ENCODE peak calls at places on chromosomes 6 and 20, in eight cellular contexts. B is sciatic nerve, S is HEK293T, C is NCI-H748 treated with DMSO at 0.1 percent for 48 hours, T is HFFc6, P is ecto neural progenitor cell, M is dorsolateral prefrontal cortex, G is NCI-H774. W is an unnamed sample.

GRCh38 chr20:38298768-38299288 is 5.1 kb upstream of the BPI start:
- DNase-seq in B (peak), S (no peak), C (no peak), T (no peak), P (no peak), M (no peak), G (no peak), W (no peak)

GRCh38 chr20:34637245-34638185 is 39.4 kb downstream of the PIGU start:
- DNase-seq in B (no peak), S (no peak), C (no peak), T (peak), P (no peak), M (peak), G (no peak), W (no peak)

GRCh38 chr20:44598413-44599290 is 16.3 kb downstream of the PKIG start:
- DNase-seq in B (no peak), S (peak), C (no peak), T (no peak), P (no peak), M (no peak), G (no peak), W (no peak)

GRCh38 chr6:112235956-112236355 is 18.4 kb downstream of the LAMA4 start:
- DNase-seq in B (no peak), S (no peak), C (no peak), T (peak), P (no peak), M (no peak), G (no peak), W (no peak)

GRCh38 chr6:39926668-39927067 is 7.6 kb downstream of the MOCS1 start:
- DNase-seq in B (no peak), S (no peak), C (no peak), T (no peak), P (no peak), M (no peak), G (no peak), W (no peak)

GRCh38 chr6:72624557-72625160 is 2.8 kb downstream of the KCNQ5 start:
- DNase-seq in B (no peak), S (peak), C (peak), T (peak), P (no peak), M (no peak), G (no peak), W (no peak)

GRCh38 chr20:835220-836045 is 1.9 kb downstream of the FAM110A start:
- DNase-seq in B (no peak), S (no peak), C (no peak), T (no peak), P (no peak), M (no peak), G (no peak), W (no peak)

GRCh38 chr20:33493076-33493766 is 3.3 kb downstream of the CBFA2T2 start:
- DNase-seq in B (peak), S (no peak), C (no peak), T (no peak), P (no peak), M (no peak), G (no peak), W (no peak)

GRCh38 chr6:35810831-35811698 is 5.9 kb downstream of the LHFPL5 start:
- DNase-seq in B (no peak), S (no peak), C (no peak), T (peak), P (no peak), M (no peak), G (peak), W (no peak)

GRCh38 chr6:793261-793660 is 100.3 kb upstream of the EXOC2 start:
- DNase-seq in B (no peak), S (no peak), C (no peak), T (no peak), P (no peak), M (no peak), G (no peak), W (no peak)

GRCh38 chr6:43213431-43213830 is 15.8 kb downstream of the DNPH1 start:
- DNase-seq in B (no peak), S (no peak), C (no peak), T (no peak), P (no peak), M (no peak), G (no peak), W (no peak)

GRCh38 chr20:63969851-63970713 is at the start of gene ZNF512B:
- DNase-seq in B (peak), S (peak), C (no peak), T (no peak), P (peak), M (peak), G (peak), W (no peak)

GRCh38 chr6:6771224-6771915 is 182.8 kb downstream of the LY86 start:
- DNase-seq in B (no peak), S (no peak), C (no peak), T (no peak), P (no peak), M (no peak), G (no peak), W (no peak)

GRCh38 chr20:3340443-3340842 is 67.0 kb downstream of the DNAAF9 start:
- DNase-seq in B (peak), S (no peak), C (no peak), T (no peak), P (no peak), M (no peak), G (no peak), W (no peak)

GRCh38 chr20:63135411-63135810 is 80.5 kb downstream of the YTHDF1 start:
- DNase-seq in B (no peak), S (peak), C (no peak), T (no peak), P (no peak), M (peak), G (no peak), W (no peak)

GRCh38 chr6:3721810-3722209 is 29.7 kb downstream of the PXDC1 start:
- DNase-seq in B (no peak), S (no peak), C (no peak), T (no peak), P (no peak), M (no peak), G (no peak), W (no peak)

GRCh38 chr6:113980937-113981554 is 10.1 kb upstream of the HDAC2 start:
- DNase-seq in B (no peak), S (peak), C (peak), T (no peak), P (no peak), M (no peak), G (no peak), W (no peak)

GRCh38 chr6:17298257-17298656 is 17.1 kb downstream of the RBM24 start:
- DNase-seq in B (no peak), S (no peak), C (no peak), T (no peak), P (no peak), M (no peak), G (no peak), W (no peak)

GRCh38 chr20:62887860-62888239 is 26.2 kb upstream of the TCFL5 start:
- DNase-seq in B (no peak), S (no peak), C (no peak), T (no peak), P (no peak), M (no peak), G (no peak), W (no peak)

W was measured in NCI-H1048.